ENCODE peak calls at places on chromosomes 5 and 9, in eight cellular contexts. Z, V, C, I, W, P, E and B are unnamed samples.
A peak's percentile ranks its signal among the peaks of the same experiment; 100 is the strongest.

GRCh38 chr5:39947657-39948056 is 522.9 kb upstream of the DAB2 start:
- DNase-seq in C (no peak), I (no peak), W (no peak), V (no peak), E (no peak), Z (peak; percentile 6), P (no peak), B (no peak)

GRCh38 chr5:169020102-169020501 is 280.8 kb downstream of the SLIT3 start:
- DNase-seq in V (peak; percentile 23), P (no peak), E (peak; percentile 8), I (peak; percentile 18), C (no peak), Z (peak; percentile 58), W (peak; percentile 72), B (no peak)

GRCh38 chr5:125215593-125215992 is 469.2 kb upstream of the ZNF608 start:
- DNase-seq in C (no peak), W (no peak), I (no peak), P (no peak), V (no peak), E (no peak), Z (no peak), B (no peak)

GRCh38 chr5:55441107-55441771 is 93.5 kb downstream of the PLPP1 start:
- DNase-seq in V (no peak), C (no peak), E (no peak), Z (no peak), I (no peak), W (peak; percentile 22), P (no peak), B (no peak)

GRCh38 chr9:107491081-107492053 is 1.8 kb upstream of the KLF4 start:
- DNase-seq in E (no peak), W (peak; percentile 53), I (no peak), P (no peak), Z (no peak), V (no peak), C (no peak), B (no peak)

GRCh38 chr9:103991698-103992097 is 102.4 kb upstream of the SMC2 start:
- DNase-seq in C (no peak), P (no peak), V (no peak), I (no peak), E (no peak), Z (no peak), W (no peak), B (no peak)

GRCh38 chr5:15286659-15287058 is 213.3 kb upstream of the FBXL7 start:
- DNase-seq in V (no peak), C (no peak), P (no peak), E (no peak), W (peak; percentile 17), Z (no peak), I (peak; percentile 12), B (no peak)

GRCh38 chr5:33761139-33761538 is 130.7 kb downstream of the ADAMTS12 start:
- DNase-seq in I (no peak), W (peak; percentile 64), Z (no peak), V (no peak), P (no peak), C (no peak), E (no peak), B (no peak)

GRCh38 chr5:155651-156410 is 35.5 kb upstream of the LRRC14B start:
- DNase-seq in E (no peak), P (no peak), I (no peak), W (no peak), Z (no peak), V (no peak), C (no peak), B (no peak)

GRCh38 chr9:12813960-12814876 is 39.4 kb downstream of the LURAP1L start:
- DNase-seq in C (peak; percentile 92), V (no peak), W (no peak), E (peak; percentile 97), Z (peak; percentile 96), I (peak; percentile 59), P (peak; percentile 80), B (no peak)

GRCh38 chr9:100425758-100426157 is 1.2 kb upstream of the MSANTD3 start:
- DNase-seq in Z (no peak), C (no peak), P (no peak), I (no peak), W (no peak), V (no peak), E (no peak), B (no peak)

GRCh38 chr9:100427366-100428263 is 672 bp downstream of the MSANTD3 start:
- DNase-seq in P (no peak), I (no peak), V (no peak), E (peak; percentile 35), W (peak; percentile 90), C (peak; percentile 36), Z (peak; percentile 83), B (peak; percentile 28)

GRCh38 chr9:100426194-100426531 is 780 bp upstream of the MSANTD3 start:
- DNase-seq in W (no peak), V (no peak), E (no peak), P (no peak), Z (no peak), C (no peak), I (peak; percentile 29), B (no peak)

GRCh38 chr9:100428871-100429654 is 2.1 kb downstream of the MSANTD3 start:
- DNase-seq in P (peak; percentile 91), Z (peak; percentile 94), E (peak; percentile 83), I (no peak), W (no peak), C (peak; percentile 89), V (no peak), B (no peak)

GRCh38 chr9:100426532-100427365 is at the start of gene MSANTD3:
- DNase-seq in P (no peak), C (peak; percentile 76), I (peak; percentile 94), Z (peak; percentile 77), V (peak; percentile 91), W (peak; percentile 76), E (peak; percentile 50), B (peak; percentile 39)
- TF ChIP-seq CTCF in P (peak; percentile 16), C (peak; percentile 9), I (peak; percentile 13), Z (peak; percentile 21), V (peak; percentile 16), W (no peak), E (no peak), B (no peak)

GRCh38 chr9:115675834-115676233 is 477.8 kb upstream of the PAPPA start:
- DNase-seq in E (no peak), V (no peak), W (no peak), P (no peak), Z (no peak), C (no peak), I (no peak), B (no peak)

GRCh38 chr9:115674091-115674490 is 479.5 kb upstream of the PAPPA start:
- DNase-seq in C (no peak), V (no peak), W (no peak), Z (no peak), E (no peak), I (no peak), P (no peak), B (no peak)

GRCh38 chr9:115672477-115673316 is 480.9 kb upstream of the PAPPA start:
- DNase-seq in E (no peak), P (peak; percentile 57), W (peak; percentile 10), C (peak; percentile 1), Z (peak; percentile 96), I (no peak), V (no peak), B (no peak)

GRCh38 chr9:115671911-115672310 is 481.7 kb upstream of the PAPPA start:
- DNase-seq in C (no peak), P (no peak), V (no peak), I (no peak), E (no peak), Z (no peak), W (no peak), B (no peak)

DNA sequence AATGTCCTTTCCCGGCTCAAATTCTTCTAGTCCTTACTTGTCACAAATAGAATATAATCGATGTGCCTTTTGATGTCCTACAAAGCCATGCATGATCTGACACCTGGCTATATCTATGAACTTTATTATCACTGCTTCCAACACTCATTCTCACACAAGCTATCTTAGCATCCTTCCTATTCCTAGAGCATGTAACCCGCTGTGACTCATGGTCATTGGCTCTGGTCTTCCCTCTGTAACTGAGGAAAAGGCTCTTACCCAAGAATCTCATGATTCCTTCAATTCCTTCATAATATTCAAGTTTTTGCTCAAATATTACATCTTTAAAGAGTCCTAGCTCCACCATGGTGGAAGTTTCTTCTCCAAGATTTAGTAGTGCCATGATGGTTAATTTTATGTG is 480.0 kb upstream of the PAPPA start:
- DNase-seq in I (no peak), Z (peak; percentile 39), W (no peak), E (no peak), C (no peak), V (no peak), P (no peak), B (no peak)
- H3K4me3 ChIP-seq in I (no peak overlapping the region), Z (no peak overlapping the region), W (no peak overlapping the region), E (no peak overlapping the region), C (no peak overlapping the region), V (no peak overlapping the region), P (no peak overlapping the region), B (no peak overlapping the region)

DNA sequence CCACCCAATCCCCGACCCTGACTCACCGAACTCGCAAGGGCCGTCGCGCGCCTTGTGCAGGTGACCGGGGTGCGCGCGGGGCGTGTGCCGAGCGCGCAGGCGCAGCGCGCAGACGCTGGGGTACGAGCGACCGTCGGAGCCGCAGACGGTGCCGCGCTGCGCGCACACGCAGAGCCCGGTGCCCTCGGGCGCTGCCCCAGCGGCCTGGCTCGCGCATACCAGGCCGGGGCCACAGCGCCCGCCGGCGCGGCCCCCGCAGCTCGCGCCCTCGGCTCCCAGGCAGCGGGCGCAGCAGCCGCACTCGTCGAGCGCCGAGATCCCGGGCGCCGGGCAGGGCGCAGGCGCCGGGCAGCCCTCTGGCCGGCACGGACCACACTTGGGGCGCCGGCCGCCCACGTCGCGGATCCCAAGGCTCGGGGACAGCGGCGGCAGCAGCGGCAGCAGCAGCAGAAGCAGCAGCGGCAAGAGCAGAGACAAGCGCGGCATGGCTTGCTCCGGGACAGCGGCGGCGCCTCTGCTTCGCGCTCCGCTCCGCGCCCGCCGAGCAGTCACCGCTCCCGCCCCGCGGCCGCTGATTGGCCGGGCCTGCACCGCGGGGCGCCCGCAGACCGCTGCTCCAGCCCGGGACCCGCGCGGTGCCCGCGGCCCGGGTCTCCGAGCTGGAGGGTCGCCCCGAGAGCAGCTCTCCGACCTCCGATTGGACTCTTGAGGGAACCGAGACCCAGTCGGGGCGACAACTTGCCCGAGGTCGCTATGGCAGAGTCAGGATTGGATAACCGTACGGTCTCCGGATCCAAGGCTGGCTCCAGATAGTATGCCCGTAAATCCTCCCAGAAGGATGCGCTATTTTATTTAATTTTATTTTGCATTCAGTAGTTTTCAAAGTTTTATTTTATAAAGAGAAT is at the start of gene IGFBPL1:
- DNase-seq in C (no peak), W (peak; percentile 70), I (peak; percentile 89), P (no peak), V (peak; percentile 36), E (no peak), Z (peak; percentile 47), B (no peak)
- TF ChIP-seq REST in C (no peak), W (no peak), I (no peak), P (no peak), V (no peak), E (no peak), Z (no peak), B (no peak)

GRCh38 chr9:93606187-93606586 is 29.8 kb downstream of the PHF2 start:
- DNase-seq in W (no peak), I (no peak), P (no peak), C (no peak), Z (no peak), V (no peak), E (no peak), B (no peak)
- TF ChIP-seq CTCF in W (no peak), I (no peak), P (no peak), C (no peak), Z (no peak), V (no peak), E (no peak), B (no peak)

GRCh38 chr5:41213340-41213739 is at the start of gene C6:
- DNase-seq in Z (no peak), I (no peak), V (no peak), W (no peak), C (peak; percentile 65), P (no peak), E (no peak), B (no peak)
- H3K4me3 ChIP-seq in Z (no peak within 1 kb of the TSS), I (no peak within 1 kb of the TSS), V (no peak within 1 kb of the TSS), W (no peak within 1 kb of the TSS), C (no peak within 1 kb of the TSS), P (no peak within 1 kb of the TSS), E (no peak within 1 kb of the TSS), B (no peak within 1 kb of the TSS)